ENCODE peak calls at places on chromosomes 16 and 17, in five cellular contexts. Q is hepatocyte; W is LNCaP clone FGC; P is bronchial epithelial cell; G is CD8-positive, alpha-beta T cell. X is an unnamed sample.
A peak's percentile ranks its signal among the peaks of the same experiment; 100 is the strongest.

GRCh38 chr17:21201302-21201602 is 12.7 kb downstream of the TMEM11 start:
- DNase-seq in W (no peak), G (no peak), Q (no peak), P (peak; percentile 38), X (no peak)

GRCh38 chr16:30033270-30033669 is 2.2 kb upstream of the TLCD3B start:
- DNase-seq in Q (no peak), W (no peak), G (no peak), P (no peak), X (no peak)

GRCh38 chr16:72210571-72210970 is 38.6 kb upstream of the PMFBP1 start:
- DNase-seq in G (no peak), P (no peak), Q (no peak), W (no peak), X (no peak)

GRCh38 chr17:17626151-17626805 is 34.8 kb upstream of the PEMT start:
- DNase-seq in W (no peak), P (no peak), Q (no peak), G (no peak), X (no peak)

GRCh38 chr17:42315402-42316156 is 27.3 kb downstream of the STAT5A start:
- DNase-seq in P (no peak), Q (no peak), G (peak; percentile 28), W (no peak), X (no peak)

GRCh38 chr16:52141871-52142270 is 405.1 kb downstream of the TOX3 start:
- DNase-seq in G (no peak), Q (no peak), P (no peak), W (no peak), X (no peak)

GRCh38 chr17:31558748-31559646 is 167.5 kb downstream of the RAB11FIP4 start:
- DNase-seq in W (no peak), Q (peak; percentile 91), G (peak; percentile 44), P (peak; percentile 49), X (peak; percentile 82)

GRCh38 chr17:81066072-81066471 is 31.1 kb downstream of the BAIAP2 start:
- DNase-seq in Q (no peak), G (no peak), P (peak; percentile 72), W (no peak), X (no peak)

GRCh38 chr16:81615411-81615810 is 163.7 kb upstream of the PLCG2 start:
- DNase-seq in W (no peak), G (no peak), P (no peak), Q (no peak), X (no peak)

GRCh38 chr16:23485841-23486240 is 24.5 kb downstream of the GGA2 start:
- DNase-seq in P (no peak), G (no peak), W (no peak), Q (no peak), X (no peak)

GRCh38 chr17:4074831-4075495 is 67.9 kb downstream of the ZZEF1 start:
- DNase-seq in G (no peak), P (peak; percentile 54), W (peak; percentile 39), Q (peak; percentile 61), X (no peak)

GRCh38 chr17:79027925-79028491 is 4.0 kb downstream of the C1QTNF1 start:
- DNase-seq in P (no peak), W (no peak), Q (no peak), G (no peak), X (no peak)

GRCh38 chr16:28927815-28928214 is 2.8 kb upstream of the RABEP2 start:
- DNase-seq in Q (no peak), W (no peak), G (no peak), P (no peak), X (no peak)

GRCh38 chr17:58084317-58084981 is 1.2 kb downstream of the DYNLL2 start:
- DNase-seq in Q (peak; percentile 75), G (peak; percentile 54), W (peak; percentile 49), P (peak; percentile 41), X (peak; percentile 65)

GRCh38 chr17:80151333-80151732 is 4.4 kb upstream of the EIF4A3 start:
- DNase-seq in P (no peak), W (no peak), Q (peak; percentile 61), G (no peak), X (no peak)

GRCh38 chr16:27759301-27759871 is 209.4 kb downstream of the KATNIP start:
- DNase-seq in P (peak; percentile 53), Q (no peak), G (no peak), W (no peak), X (no peak)

GRCh38 chr16:88922114-88922825 is 54.7 kb downstream of the CBFA2T3 start:
- DNase-seq in P (peak; percentile 21), W (no peak), Q (no peak), G (no peak), X (no peak)

GRCh38 chr16:48531011-48531962 is 78.7 kb downstream of the N4BP1 start:
- DNase-seq in Q (peak; percentile 34), W (no peak), G (no peak), P (no peak), X (no peak)

GRCh38 chr17:81234506-81234855 is 4.4 kb downstream of the TEPSIN start:
- DNase-seq in W (no peak), G (no peak), Q (no peak), P (no peak), X (no peak)

GRCh38 chr17:80800775-80801391 is 190.8 kb upstream of the CHMP6 start:
- DNase-seq in P (no peak), Q (no peak), W (no peak), G (no peak), X (no peak)

GRCh38 chr16:21946889-21947635 is 6.1 kb upstream of the UQCRC2 start:
- DNase-seq in P (peak; percentile 74), Q (no peak), G (no peak), W (no peak), X (no peak)

GRCh38 chr16:466651-467050 is 41.2 kb downstream of the RAB11FIP3 start:
- DNase-seq in G (no peak), P (no peak), W (no peak), Q (no peak), X (no peak)

GRCh38 chr16:86961133-86961720 is 356.0 kb downstream of the C16orf95 start:
- DNase-seq in P (no peak), G (no peak), Q (no peak), W (no peak), X (no peak)

GRCh38 chr17:66426397-66427033 is 124.1 kb downstream of the PRKCA start:
- DNase-seq in Q (no peak), G (peak; percentile 51), P (no peak), W (no peak), X (no peak)

GRCh38 chr17:57984226-57984890 is 3.7 kb downstream of the VEZF1 start:
- DNase-seq in W (no peak), G (no peak), Q (no peak), P (no peak), X (no peak)

GRCh38 chr17:79946352-79947231 is 89.1 kb downstream of the TBC1D16 start:
- DNase-seq in G (no peak), Q (no peak), W (no peak), P (no peak), X (peak; percentile 65)

GRCh38 chr17:561118-561517 is 153.5 kb downstream of the VPS53 start:
- DNase-seq in P (peak; percentile 39), W (no peak), Q (no peak), G (no peak), X (no peak)

GRCh38 chr17:35069311-35069710 is 5.8 kb upstream of the RFFL start:
- DNase-seq in W (no peak), Q (no peak), P (peak; percentile 52), G (no peak), X (no peak)

GRCh38 chr16:3147757-3148104 is 12.9 kb downstream of the ZNF213 start:
- DNase-seq in W (no peak), Q (no peak), P (no peak), G (no peak), X (no peak)

GRCh38 chr16:3150346-3151218 is 15.8 kb downstream of the ZNF213 start:
- DNase-seq in G (peak; percentile 97), Q (peak; percentile 99), W (peak; percentile 90), P (peak; percentile 86), X (peak; percentile 100)

GRCh38 chr16:3148256-3149192 is 13.7 kb downstream of the ZNF213 start:
- DNase-seq in G (no peak), W (no peak), Q (no peak), P (no peak), X (no peak)

GRCh38 chr16:3149193-3149530 is 14.3 kb downstream of the ZNF213 start:
- DNase-seq in Q (no peak), W (no peak), G (no peak), P (no peak), X (no peak)

GRCh38 chr16:3149630-3150345 is 15.0 kb downstream of the ZNF213 start:
- DNase-seq in G (peak; percentile 53), W (no peak), P (peak; percentile 42), Q (peak; percentile 90), X (no peak)
- TF ChIP-seq CTCF in G (peak; percentile 24), W (peak; percentile 66), P (peak; percentile 68), Q (peak; percentile 43), X (peak; percentile 62)

GRCh38 chr16:64469906-64470702 is 651.8 kb downstream of the CDH11 start:
- DNase-seq in W (no peak), P (peak; percentile 89), Q (no peak), G (no peak), X (no peak)
- TF ChIP-seq CTCF in W (no peak), P (peak; percentile 15), Q (peak; percentile 18), G (no peak), X (no peak)

GRCh38 chr17:13600475-13601316 is 1.0 kb downstream of the HS3ST3A1 start:
- DNase-seq in W (no peak), P (no peak), Q (peak; percentile 24), G (no peak), X (no peak)
- TF ChIP-seq CTCF in W (no peak), P (no peak), Q (no peak), G (no peak), X (no peak)

GRCh38 chr17:63573634-63574033 is 23.4 kb downstream of the DCAF7 start:
- DNase-seq in W (no peak), G (no peak), P (no peak), Q (no peak), X (no peak)
- TF ChIP-seq CTCF in W (peak; percentile 51), G (no peak), P (peak; percentile 24), Q (peak; percentile 26), X (peak; percentile 68)

GRCh38 chr17:75654176-75654575 is 12.8 kb downstream of the RECQL5 start:
- DNase-seq in W (no peak), G (no peak), P (no peak), Q (no peak), X (no peak)
- TF ChIP-seq CTCF in W (peak; percentile 35), G (no peak), P (peak; percentile 46), Q (peak; percentile 8), X (peak; percentile 26)

GRCh38 chr17:61410555-61411089 is 11.0 kb downstream of the TBX2 start:
- DNase-seq in P (no peak), G (peak; percentile 76), Q (peak; percentile 93), W (no peak), X (peak; percentile 87)

GRCh38 chr17:61411114-61411943 is 11.7 kb downstream of the TBX2 start:
- DNase-seq in W (no peak), P (peak; percentile 10), G (peak; percentile 37), Q (peak; percentile 79), X (peak; percentile 76)

GRCh38 chr17:61408151-61409041 is 8.8 kb downstream of the TBX2 start:
- DNase-seq in W (no peak), P (no peak), Q (no peak), G (no peak), X (no peak)

GRCh38 chr17:61410100-61410551 is 10.5 kb downstream of the TBX2 start:
- DNase-seq in G (no peak), P (no peak), W (no peak), Q (no peak), X (peak; percentile 69)

GRCh38 chr17:61409301-61410099 is 9.9 kb downstream of the TBX2 start:
- DNase-seq in G (peak; percentile 24), P (no peak), Q (peak; percentile 91), W (no peak), X (peak; percentile 75)
- TF ChIP-seq CTCF in G (no peak), P (peak; percentile 60), Q (peak; percentile 43), W (peak; percentile 76), X (peak; percentile 69)